ENCODE peak calls at places on chromosomes 16 and 17, in four cellular contexts. H is fibroblast of pulmonary artery, J is brain microvascular endothelial cell, E is stomach. G is an unnamed sample.

GRCh38 chr16:29254676-29255495 is 151.6 kb downstream of the NPIPB11 start:
- DNase-seq in J (no peak), H (no peak), E (no peak), G (no peak)

GRCh38 chr16:50831751-50832150 is 89.9 kb downstream of the CYLD start:
- DNase-seq in J (no peak), E (no peak), H (no peak), G (no peak)

GRCh38 chr16:89744813-89745212 is 23.5 kb downstream of the ZNF276 start:
- DNase-seq in H (no peak), E (no peak), J (no peak), G (no peak)

GRCh38 chr17:61124562-61124961 is 275.1 kb upstream of the TBX2 start:
- DNase-seq in E (no peak), H (no peak), J (no peak), G (no peak)

GRCh38 chr16:30041841-30042240 is 10.8 kb upstream of the TLCD3B start:
- DNase-seq in J (no peak), E (no peak), H (peak), G (no peak)

GRCh38 chr16:67537636-67538591 is 9.3 kb downstream of the RIPOR1 start:
- DNase-seq in J (no peak), E (peak), H (peak), G (no peak)

GRCh38 chr16:12228607-12229499 is 252.3 kb downstream of the SNX29 start:
- DNase-seq in E (no peak), J (peak), H (peak), G (peak)

GRCh38 chr17:82320956-82321927 is 3.8 kb upstream of the CD7 start:
- DNase-seq in E (no peak), J (no peak), H (peak), G (no peak)

GRCh38 chr16:89953671-89954406 is 5.3 kb downstream of the DEF8 start:
- DNase-seq in J (no peak), H (no peak), E (no peak), G (no peak)

GRCh38 chr16:7246578-7246977 is 86.1 kb upstream of the RBFOX1 start:
- DNase-seq in J (no peak), E (no peak), H (no peak), G (no peak)

GRCh38 chr17:1673041-1673790 is 11.5 kb downstream of the PRPF8 start:
- DNase-seq in E (no peak), J (no peak), H (no peak), G (no peak)

GRCh38 chr17:27257031-27257357 is 36.9 kb upstream of the WSB1 start:
- DNase-seq in H (no peak), E (no peak), J (no peak), G (no peak)

GRCh38 chr17:61619493-61619892 is 28.5 kb upstream of the NACA2 start:
- DNase-seq in J (no peak), E (no peak), H (no peak), G (no peak)

GRCh38 chr17:82940226-82941020 is 100.6 kb upstream of the ZNF750 start:
- DNase-seq in J (no peak), H (no peak), E (no peak), G (no peak)

GRCh38 chr17:44118427-44119050 is 4.9 kb downstream of the HDAC5 start:
- DNase-seq in J (no peak), H (no peak), E (no peak), G (no peak)

GRCh38 chr17:29584452-29585079 is 4.9 kb downstream of the GIT1 start:
- DNase-seq in H (no peak), E (no peak), J (no peak), G (no peak)

GRCh38 chr17:66292351-66292750 is 10.1 kb upstream of the PRKCA start:
- DNase-seq in J (no peak), E (no peak), H (no peak), G (no peak)

GRCh38 chr16:86935323-86935669 is 356.9 kb downstream of the FOXL1 start:
- DNase-seq in H (no peak), E (no peak), J (no peak), G (no peak)

GRCh38 chr16:49600976-49601375 is 227.4 kb downstream of the C16orf78 start:
- DNase-seq in J (no peak), H (no peak), E (no peak), G (no peak)

GRCh38 chr16:17135439-17135838 is 335.3 kb downstream of the XYLT1 start:
- DNase-seq in J (no peak), H (no peak), E (no peak), G (no peak)

GRCh38 chr17:59167571-59168001 is 12.0 kb downstream of the PRR11 start:
- DNase-seq in J (peak), H (peak), E (no peak), G (no peak)

GRCh38 chr16:55466209-55466608 is 12.8 kb upstream of the MMP2 start:
- DNase-seq in H (no peak), E (no peak), J (no peak), G (no peak)

GRCh38 chr16:50298591-50299507 is 32.5 kb downstream of the ADCY7 start:
- DNase-seq in J (no peak), E (no peak), H (no peak), G (no peak)

GRCh38 chr16:56450275-56450889 is 750 bp downstream of the NUDT21 start:
- DNase-seq in H (peak), E (no peak), J (no peak), G (no peak)

GRCh38 chr16:66435896-66436295 is 8.8 kb downstream of the BEAN1 start:
- DNase-seq in J (no peak), H (no peak), E (no peak), G (no peak)

GRCh38 chr17:14737984-14738651 is 437.2 kb downstream of the HS3ST3B1 start:
- DNase-seq in J (peak), E (peak), H (peak), G (peak)

GRCh38 chr17:4604111-4604644 is 19.8 kb downstream of the SMTNL2 start:
- DNase-seq in E (peak), J (peak), H (peak), G (peak)

GRCh38 chr17:77728022-77728671 is 230.4 kb upstream of the TNRC6C start:
- DNase-seq in J (peak), H (no peak), E (no peak), G (no peak)

GRCh38 chr16:10895053-10895946 is 18.3 kb downstream of the CIITA start:
- DNase-seq in J (peak), H (peak), E (no peak), G (peak)

GRCh38 chr17:81542431-81543338 is 9.5 kb downstream of the FAAP100 start:
- DNase-seq in J (no peak), E (no peak), H (no peak), G (no peak)

GRCh38 chr17:47975189-47975814 is 4.4 kb downstream of the CDK5RAP3 start:
- DNase-seq in E (no peak), J (no peak), H (no peak), G (no peak)

GRCh38 chr16:31704138-31704537 is 169.5 kb upstream of the ZNF267 start:
- DNase-seq in J (no peak), H (no peak), E (no peak), G (no peak)

GRCh38 chr17:7237761-7238417 is 1.4 kb downstream of the PHF23 start:
- DNase-seq in J (peak), E (peak), H (peak), G (no peak)

GRCh38 chr17:68513932-68514331 is 1.7 kb downstream of the PRKAR1A start:
- DNase-seq in J (no peak), E (no peak), H (no peak), G (no peak)

GRCh38 chr17:68511254-68511670 is 968 bp upstream of the PRKAR1A start:
- DNase-seq in H (no peak), J (no peak), E (no peak), G (no peak)

GRCh38 chr17:68512247-68512966 is at the start of gene PRKAR1A:
- DNase-seq in J (peak), H (peak), E (peak), G (peak)

GRCh38 chr17:68512967-68513474 is 791 bp downstream of the PRKAR1A start:
- DNase-seq in H (peak), E (no peak), J (peak), G (no peak)

DNA sequence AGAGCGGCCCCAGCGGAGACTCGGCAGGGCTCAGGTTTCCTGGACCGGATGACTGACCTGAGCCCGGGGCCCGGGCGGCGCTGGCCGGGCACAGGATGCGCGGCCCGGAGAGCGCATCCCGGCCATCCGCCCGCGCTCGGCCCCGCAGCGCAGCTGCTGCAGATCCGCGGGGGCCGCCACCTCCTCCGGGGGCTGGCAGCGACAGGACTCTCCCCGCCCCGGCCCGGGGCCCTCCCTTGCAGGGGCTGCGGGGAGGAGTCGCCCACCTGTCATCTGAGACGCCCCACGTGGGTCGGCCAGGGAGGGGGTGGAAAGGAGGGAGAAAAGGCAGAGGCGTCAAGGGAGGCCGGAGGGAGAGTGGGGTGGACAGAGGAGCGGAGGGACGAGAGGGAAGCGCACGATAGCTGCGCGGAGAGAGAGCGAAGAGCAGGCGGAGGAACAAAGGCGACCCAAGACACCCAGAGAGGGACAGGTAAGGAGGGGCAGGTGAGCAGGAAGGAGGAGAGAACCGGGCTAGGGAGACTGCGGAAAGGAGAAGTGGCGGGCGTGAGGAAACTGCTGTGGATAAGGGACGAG is 471 bp upstream of the PRKAR1A start:
- DNase-seq in J (peak), H (peak), E (peak), G (no peak)
- H3K4me3 ChIP-seq in J (peak), H (peak), E (peak), G (peak)

GRCh38 chr16:88706288-88706964 is at the start of the genes CTU2 and RNF166:
- DNase-seq in J (peak), E (peak), H (peak), G (peak)
- TF ChIP-seq CTCF in J (no peak), E (no peak), H (no peak), G (no peak)

DNA sequence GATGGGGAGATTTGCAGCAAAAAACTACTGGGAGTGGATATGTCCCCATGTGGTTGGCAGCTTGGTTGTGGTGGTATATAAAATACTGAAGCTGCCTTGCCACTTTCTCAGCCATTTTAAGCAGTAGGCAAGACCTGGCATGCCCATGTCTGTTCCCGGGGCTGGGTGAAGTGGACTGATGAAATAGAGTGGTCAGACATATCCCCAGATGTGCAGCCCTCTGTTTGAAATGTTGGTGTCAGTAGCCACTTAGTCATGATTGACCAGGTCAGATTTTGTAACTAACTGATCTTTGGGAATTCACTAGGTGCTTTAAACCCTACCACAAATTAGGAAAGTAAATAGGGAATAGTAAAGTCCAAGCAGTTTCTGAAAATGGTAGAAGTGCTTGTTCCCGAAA is 151.6 kb downstream of the PHKB start:
- DNase-seq in E (no peak), H (no peak), J (no peak), G (no peak)
- H3K4me3 ChIP-seq in E (no peak), H (no peak), J (no peak), G (no peak)

GRCh38 chr17:28346746-28347246 is 10.5 kb downstream of the POLDIP2 start:
- DNase-seq in H (no peak), E (peak), J (no peak), G (no peak)
- TF ChIP-seq CTCF in H (peak), E (no peak), J (peak), G (peak)

GRCh38 chr16:3720418-3720817 is 3.1 kb upstream of the TRAP1 start:
- DNase-seq in J (no peak), H (no peak), E (no peak), G (no peak)

GRCh38 chr16:3718019-3718391 is 681 bp upstream of the TRAP1 start:
- DNase-seq in H (no peak), E (no peak), J (no peak), G (no peak)

GRCh38 chr16:3717235-3718018 is at the start of gene TRAP1:
- DNase-seq in H (peak), J (peak), E (peak), G (peak)

GRCh38 chr16:3716831-3717234 is 491 bp downstream of the TRAP1 start:
- DNase-seq in H (no peak), E (no peak), J (peak), G (no peak)

GRCh38 chr16:3718628-3719027 is 1.3 kb upstream of the TRAP1 start:
- DNase-seq in J (no peak), H (no peak), E (no peak), G (no peak)
- H3K4me3 ChIP-seq in J (no peak), H (no peak), E (no peak), G (no peak)

GRCh38 chr17:65229596-65229995 is 92.4 kb downstream of the RGS9 start:
- DNase-seq in J (no peak), E (no peak), H (no peak), G (no peak)

GRCh38 chr17:65231662-65232335 is 94.6 kb downstream of the RGS9 start:
- DNase-seq in E (peak), H (peak), J (peak), G (peak)

GRCh38 chr17:65230040-65230439 is 92.9 kb downstream of the RGS9 start:
- DNase-seq in H (no peak), J (no peak), E (no peak), G (no peak)

GRCh38 chr17:65228734-65229390 is 91.7 kb downstream of the RGS9 start:
- DNase-seq in H (peak), E (no peak), J (no peak), G (no peak)

DNA sequence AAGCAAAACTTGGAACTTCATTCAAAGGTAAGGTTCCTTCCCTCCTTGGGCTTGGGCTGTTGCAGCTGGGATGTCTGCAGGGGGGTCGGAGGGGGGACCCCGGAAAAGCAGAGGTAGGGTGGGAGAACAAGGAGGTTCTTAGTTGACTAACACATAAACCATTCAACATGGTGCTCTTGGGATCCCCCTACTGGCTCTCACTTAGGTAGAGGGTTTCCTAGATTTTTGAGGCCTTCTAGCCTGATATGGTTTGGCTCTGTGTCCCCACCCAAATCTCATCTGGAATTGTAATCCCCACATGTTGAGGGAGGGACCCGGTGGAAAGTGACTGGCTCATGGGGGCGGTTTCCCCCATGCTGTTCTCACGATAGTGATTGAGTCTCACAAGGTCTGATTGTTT is 93.9 kb downstream of the RGS9 start:
- DNase-seq in H (no peak), J (no peak), E (no peak), G (no peak)
- TF ChIP-seq CTCF in H (peak), J (peak), E (no peak), G (peak)

DNA sequence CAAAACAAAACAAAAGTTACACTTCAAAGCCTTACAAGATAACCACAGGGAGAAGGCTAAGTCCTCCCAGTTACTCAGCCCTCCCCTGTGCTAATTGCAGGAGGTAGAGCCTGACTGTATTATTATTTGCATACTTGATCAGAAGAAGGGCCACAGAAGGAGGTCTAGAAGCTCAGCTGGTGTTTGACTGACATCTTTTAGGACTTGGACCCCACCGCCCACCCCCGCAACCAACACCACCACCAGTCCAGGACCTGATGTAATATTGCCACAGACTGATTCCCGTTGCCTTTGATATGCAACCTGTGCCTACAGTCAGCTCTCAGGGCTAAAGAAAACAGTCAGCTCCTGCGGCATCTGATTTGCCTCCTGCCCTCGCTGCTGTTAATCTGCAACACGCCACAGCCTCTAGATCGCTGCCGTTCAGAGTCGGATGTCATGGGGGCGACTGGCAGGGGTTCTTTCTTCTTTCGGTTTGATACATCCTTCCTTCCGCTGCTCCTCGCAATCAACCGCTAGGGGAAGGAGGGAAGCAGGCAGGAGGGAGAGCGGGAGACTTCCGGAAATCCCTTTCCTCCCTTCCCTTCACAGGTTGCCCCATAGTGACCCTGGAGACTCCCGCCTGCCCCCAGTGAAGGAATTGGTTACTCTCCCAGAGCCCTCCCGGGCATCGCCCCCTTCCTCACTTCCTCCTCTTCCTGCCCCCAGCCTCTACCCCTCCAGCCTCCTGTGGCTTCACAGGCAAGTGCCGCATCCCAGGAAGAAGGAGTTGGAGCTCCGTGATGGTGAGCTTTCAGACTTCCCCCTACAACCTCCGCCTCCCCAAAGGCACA is 90.5 kb upstream of the SOX9 start:
- DNase-seq in E (peak), H (peak), J (peak), G (peak)
- H3K4me3 ChIP-seq in E (peak), H (peak), J (peak), G (peak)

GRCh38 chr17:28426081-28426519 is 20.1 kb upstream of the SLC46A1 start:
- DNase-seq in E (peak), H (no peak), J (no peak), G (no peak)
- TF ChIP-seq CTCF in E (peak), H (peak), J (peak), G (peak)

GRCh38 chr17:13337171-13337570 is 264.6 kb downstream of the HS3ST3A1 start:
- DNase-seq in J (no peak), H (no peak), E (no peak), G (no peak)

GRCh38 chr17:13334374-13334773 is 267.4 kb downstream of the HS3ST3A1 start:
- DNase-seq in J (no peak), H (no peak), E (no peak), G (no peak)

GRCh38 chr17:13333661-13334060 is 268.1 kb downstream of the HS3ST3A1 start:
- DNase-seq in H (no peak), E (no peak), J (no peak), G (no peak)

GRCh38 chr17:13338421-13338820 is 263.3 kb downstream of the HS3ST3A1 start:
- DNase-seq in H (no peak), J (no peak), E (no peak), G (no peak)

DNA sequence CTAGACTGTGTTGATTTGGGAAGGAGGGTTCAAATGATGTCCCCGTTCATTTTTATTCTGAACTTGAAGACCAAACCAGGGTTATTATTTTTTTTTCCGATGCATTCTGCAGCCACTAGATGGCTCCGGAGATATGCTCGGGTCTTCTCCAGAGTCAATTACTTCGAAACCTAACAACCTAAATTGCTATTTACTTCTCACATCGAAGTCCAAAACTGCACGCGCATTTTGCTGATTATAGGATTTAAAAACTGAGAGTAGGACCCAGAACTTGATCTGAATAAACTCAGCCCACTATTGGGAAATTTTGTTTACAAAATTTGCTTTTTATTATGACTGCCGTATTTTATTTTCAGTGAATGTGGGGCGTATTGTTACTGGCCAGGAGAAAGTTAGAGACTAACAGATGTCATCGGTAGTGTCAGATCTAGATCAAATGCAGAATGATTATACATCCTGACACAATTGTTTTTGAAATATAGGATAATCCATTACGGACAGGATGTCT is 263.8 kb downstream of the HS3ST3A1 start:
- DNase-seq in E (no peak), J (peak), H (peak), G (peak)
- H3K4me3 ChIP-seq in E (peak), J (peak), H (peak), G (peak)

GRCh38 chr17:36534117-36534880 is at the start of gene MYO19:
- DNase-seq in H (peak), J (peak), E (peak), G (no peak)
- TF ChIP-seq CTCF in H (peak), J (peak), E (peak), G (peak)

G was measured in astrocyte of the cerebellum.